ENCODE peak calls at places on chromosome 16, in four cellular contexts. B is activated CD4-positive, alpha-beta T cell treated with anti-CD3 and anti-CD28 coated beads, Interleukin-2, amount 50 U/mL, for 1 hour; G is Calu3; N is HCEC 1CT. F is an unnamed sample.
A peak's percentile ranks its signal among the peaks of the same experiment; 100 is the strongest.

GRCh38 chr16:87582221-87582965 is 19.9 kb upstream of the JPH3 start:
- DNase-seq in B (no peak), N (peak; percentile 30), G (peak; percentile 20), F (no peak)

GRCh38 chr16:88430524-88431446 is 22.3 kb upstream of the ZFPM1 start:
- DNase-seq in B (peak; percentile 42), N (no peak), G (peak; percentile 44), F (no peak)

GRCh38 chr16:3266873-3267537 is 10.6 kb upstream of the MEFV start:
- DNase-seq in G (peak; percentile 16), B (no peak), N (peak; percentile 55), F (peak; percentile 62)

GRCh38 chr16:50316848-50317630 is 50.7 kb downstream of the ADCY7 start:
- DNase-seq in B (no peak), G (no peak), N (no peak), F (no peak)

GRCh38 chr16:89484923-89485679 is 5.3 kb downstream of the ANKRD11 start:
- DNase-seq in B (no peak), N (no peak), G (no peak), F (no peak)

GRCh38 chr16:88940196-88941050 is 36.6 kb downstream of the CBFA2T3 start:
- DNase-seq in G (no peak), N (no peak), B (no peak), F (no peak)

GRCh38 chr16:2046889-2047329 is 725 bp downstream of the NTHL1 start:
- DNase-seq in N (no peak), G (no peak), B (no peak), F (no peak)

GRCh38 chr16:74766729-74767128 is 7.9 kb downstream of the FA2H start:
- DNase-seq in G (no peak), N (no peak), B (no peak), F (no peak)

GRCh38 chr16:75065808-75066149 is 50.8 kb downstream of the LDHD start:
- DNase-seq in N (no peak), G (no peak), B (no peak), F (no peak)

GRCh38 chr16:56697456-56698155 is 15.3 kb downstream of the MT1X start:
- DNase-seq in G (no peak), B (no peak), N (no peak), F (no peak)

GRCh38 chr16:30956601-30957455 is 726 bp upstream of the SETD1A start:
- DNase-seq in G (peak; percentile 92), B (peak; percentile 86), N (peak; percentile 82), F (peak; percentile 89)

GRCh38 chr16:86601356-86601755 is 23.0 kb downstream of the FOXL1 start:
- DNase-seq in B (no peak), N (no peak), G (no peak), F (no peak)

GRCh38 chr16:17470002-17470870 is 524 bp downstream of the XYLT1 start:
- DNase-seq in G (peak; percentile 25), B (peak; percentile 22), N (no peak), F (no peak)

GRCh38 chr16:30985401-30986128 is 558 bp downstream of the HSD3B7 start:
- DNase-seq in G (peak; percentile 91), B (peak; percentile 12), N (peak; percentile 47), F (peak; percentile 83)

GRCh38 chr16:2482181-2483107 is 7.5 kb downstream of the TBC1D24 start:
- DNase-seq in G (no peak), B (no peak), N (peak; percentile 54), F (no peak)

GRCh38 chr16:27625050-27625697 is 75.2 kb downstream of the KATNIP start:
- DNase-seq in B (no peak), G (no peak), N (no peak), F (no peak)

GRCh38 chr16:11759163-11759834 is 16.6 kb upstream of the TXNDC11 start:
- DNase-seq in B (no peak), G (peak; percentile 73), N (no peak), F (no peak)

GRCh38 chr16:6643083-6643686 is 689.5 kb upstream of the RBFOX1 start:
- DNase-seq in N (peak; percentile 4), G (peak; percentile 67), B (peak; percentile 28), F (peak; percentile 16)

GRCh38 chr16:200388-200787 is 20.1 kb downstream of the HBQ1 start:
- DNase-seq in N (peak; percentile 70), B (no peak), G (no peak), F (no peak)

GRCh38 chr16:85473909-85474640 is 139.0 kb upstream of the GSE1 start:
- DNase-seq in N (no peak), B (no peak), G (no peak), F (no peak)

GRCh38 chr16:84648595-84649510 is 542 bp downstream of the KLHL36 start:
- DNase-seq in N (no peak), G (peak; percentile 76), B (peak; percentile 35), F (no peak)

GRCh38 chr16:56889206-56889605 is 24.2 kb downstream of the SLC12A3 start:
- DNase-seq in N (no peak), B (no peak), G (no peak), F (no peak)

GRCh38 chr16:87895641-87896141 is 26.4 kb upstream of the SLC7A5 start:
- DNase-seq in B (peak; percentile 49), G (no peak), N (peak; percentile 57), F (no peak)

GRCh38 chr16:57567691-57568090 is 25.2 kb downstream of the ADGRG5 start:
- DNase-seq in B (no peak), G (no peak), N (no peak), F (no peak)

GRCh38 chr16:71637398-71637797 is 11.4 kb downstream of the MARVELD3 start:
- DNase-seq in N (no peak), G (no peak), B (no peak), F (no peak)

GRCh38 chr16:86575754-86576557 is 2.4 kb upstream of the FOXL1 start:
- DNase-seq in N (peak; percentile 97), B (peak; percentile 37), G (peak; percentile 97), F (peak; percentile 91)

F was measured in SW480.